ENCODE peak calls at places on chromosomes 3 and 15, in eight cellular contexts. B is GM23338, I is GM23248, H is OCI-LY7, E is MM.1S, M is HCT116, G is hepatocyte, K is SK-N-SH. U is an unnamed sample. For H3K9me2, the result is how much of the 10 kb centered on the place peaks cover.

GRCh38 chr3:111910806-111911205 is 51.7 kb downstream of the PHLDB2 start:
- DNase-seq in B (no peak), I (peak), H (no peak), E (no peak), M (no peak), G (no peak), K (no peak), U (no peak)

GRCh38 chr15:73838795-73839565 is 34.4 kb upstream of the TBC1D21 start:
- DNase-seq in B (no peak), I (peak), H (no peak), E (no peak), M (no peak), G (no peak), K (peak), U (no peak)

GRCh38 chr3:160278210-160278609 is 53.0 kb downstream of the C3orf80 start:
- DNase-seq in B (peak), I (no peak), H (no peak), E (no peak), M (no peak), G (no peak), K (no peak), U (no peak)

GRCh38 chr3:150062492-150062891 is 91.8 kb upstream of the PFN2 start:
- DNase-seq in B (no peak), I (peak), H (no peak), E (no peak), M (no peak), G (peak), K (no peak), U (no peak)

GRCh38 chr15:97955040-97955439 is 5.5 kb upstream of the ARRDC4 start:
- DNase-seq in B (no peak), I (no peak), H (no peak), E (no peak), M (no peak), G (no peak), K (no peak), U (no peak)

GRCh38 chr3:71725279-71725991 is at the start of gene EIF4E3:
- DNase-seq in B (peak), I (peak), H (no peak), E (peak), M (no peak), G (peak), K (peak), U (peak)

GRCh38 chr3:162932503-162932902 is 1435.9 kb downstream of the OTOL1 start:
- DNase-seq in B (no peak), I (no peak), H (no peak), E (no peak), M (no peak), G (no peak), K (no peak), U (no peak)

GRCh38 chr3:64082917-64083587 is 59.8 kb upstream of the PSMD6 start:
- DNase-seq in B (no peak), I (peak), H (no peak), E (no peak), M (no peak), G (no peak), K (no peak), U (no peak)

GRCh38 chr3:54905936-54906335 is 21.9 kb downstream of the LRTM1 start:
- DNase-seq in B (no peak), I (no peak), H (no peak), E (no peak), M (no peak), G (no peak), K (no peak), U (no peak)

GRCh38 chr15:77025941-77026411 is 31.1 kb downstream of the PSTPIP1 start:
- DNase-seq in B (no peak), I (no peak), H (no peak), E (no peak), M (no peak), G (no peak), K (no peak), U (no peak)

GRCh38 chr3:188266581-188267274 is 112.8 kb downstream of the LPP start:
- DNase-seq in B (no peak), I (peak), H (no peak), E (no peak), M (no peak), G (peak), K (no peak), U (peak)

GRCh38 chr3:122824465-122825379 is 29.9 kb downstream of the SLC49A4 start:
- DNase-seq in B (no peak), I (peak), H (no peak), E (no peak), M (no peak), G (no peak), K (no peak), U (peak)

GRCh38 chr15:64651573-64652260 is 123.7 kb downstream of the RBPMS2 start:
- DNase-seq in B (peak), I (no peak), H (peak), E (peak), M (no peak), G (peak), K (no peak), U (peak)

GRCh38 chr3:175980731-175981130 is 1121.6 kb downstream of the NAALADL2 start:
- DNase-seq in B (no peak), I (peak), H (no peak), E (no peak), M (no peak), G (no peak), K (no peak), U (no peak)

GRCh38 chr15:95208988-95209387 is 977.6 kb downstream of the MCTP2 start:
- DNase-seq in B (no peak), I (peak), H (no peak), E (no peak), M (no peak), G (no peak), K (no peak), U (no peak)

GRCh38 chr3:34229871-34230270 is 431.4 kb downstream of the PDCD6IP start:
- DNase-seq in B (no peak), I (no peak), H (no peak), E (no peak), M (no peak), G (peak), K (peak), U (no peak)

GRCh38 chr3:187979543-187979942 is 174.4 kb upstream of the LPP start:
- DNase-seq in B (no peak), I (no peak), H (peak), E (no peak), M (no peak), G (no peak), K (no peak), U (no peak)

GRCh38 chr3:127099982-127100381 is 92.9 kb upstream of the PRR23E start:
- DNase-seq in B (no peak), I (no peak), H (no peak), E (no peak), M (no peak), G (no peak), K (no peak), U (no peak)

GRCh38 chr3:97835761-97836160 is 13.9 kb downstream of the CRYBG3 start:
- DNase-seq in B (no peak), I (peak), H (no peak), E (no peak), M (no peak), G (no peak), K (no peak), U (no peak)

GRCh38 chr3:168416446-168416845 is 320.7 kb upstream of the GOLIM4 start:
- DNase-seq in B (no peak), I (no peak), H (no peak), E (no peak), M (no peak), G (no peak), K (no peak), U (no peak)

GRCh38 chr3:7285502-7285901 is 424.6 kb downstream of the GRM7 start:
- DNase-seq in B (peak), I (no peak), H (no peak), E (no peak), M (peak), G (no peak), K (no peak), U (no peak)

GRCh38 chr3:110815008-110815583 is 256.5 kb upstream of the NECTIN3 start:
- DNase-seq in B (no peak), I (peak), H (no peak), E (no peak), M (peak), G (peak), K (peak), U (peak)

DNA sequence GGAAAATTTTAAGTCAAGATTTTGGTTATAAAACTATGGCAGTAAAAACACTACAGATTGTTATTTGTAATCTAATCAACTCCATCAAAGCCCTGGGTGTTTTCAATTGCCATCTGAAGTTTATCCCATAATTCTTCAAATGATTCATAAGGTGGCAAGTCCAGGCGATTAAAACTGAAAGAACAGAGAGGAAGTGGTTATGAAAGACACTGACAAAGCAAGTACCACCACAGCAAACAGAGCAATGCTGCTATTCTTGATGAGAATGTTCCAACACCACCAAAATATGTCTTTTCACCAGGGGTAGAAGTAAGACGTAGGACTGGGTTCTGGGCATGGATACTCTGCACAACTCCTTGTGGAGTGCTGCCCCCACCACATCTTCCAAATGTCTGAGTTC is 86.9 kb upstream of the PRTG start:
- DNase-seq in B (no peak), I (no peak), H (no peak), E (peak), M (no peak), G (no peak), K (no peak), U (no peak)
- TF ChIP-seq EZH2phosphoT487 in B (no peak), I (no peak), H (no peak), E (no peak), M (no peak), G (no peak), K (no peak), U (no peak)

GRCh38 chr3:37491343-37491742 is 317.0 kb upstream of the LRRFIP2 start:
- DNase-seq in B (peak), I (no peak), H (no peak), E (no peak), M (no peak), G (no peak), K (no peak), U (no peak)
- H3K9me2 ChIP-seq in B (under half), I (under half), H (under half), E (under half), M (under half), G (under half), K (under half), U (under half)

GRCh38 chr3:94269763-94270162 is 206.9 kb downstream of the NSUN3 start:
- DNase-seq in B (no peak), I (peak), H (no peak), E (no peak), M (no peak), G (no peak), K (no peak), U (no peak)
- TF ChIP-seq EZH2phosphoT487 in B (no peak), I (no peak), H (no peak), E (no peak), M (no peak), G (no peak), K (no peak), U (no peak)

DNA sequence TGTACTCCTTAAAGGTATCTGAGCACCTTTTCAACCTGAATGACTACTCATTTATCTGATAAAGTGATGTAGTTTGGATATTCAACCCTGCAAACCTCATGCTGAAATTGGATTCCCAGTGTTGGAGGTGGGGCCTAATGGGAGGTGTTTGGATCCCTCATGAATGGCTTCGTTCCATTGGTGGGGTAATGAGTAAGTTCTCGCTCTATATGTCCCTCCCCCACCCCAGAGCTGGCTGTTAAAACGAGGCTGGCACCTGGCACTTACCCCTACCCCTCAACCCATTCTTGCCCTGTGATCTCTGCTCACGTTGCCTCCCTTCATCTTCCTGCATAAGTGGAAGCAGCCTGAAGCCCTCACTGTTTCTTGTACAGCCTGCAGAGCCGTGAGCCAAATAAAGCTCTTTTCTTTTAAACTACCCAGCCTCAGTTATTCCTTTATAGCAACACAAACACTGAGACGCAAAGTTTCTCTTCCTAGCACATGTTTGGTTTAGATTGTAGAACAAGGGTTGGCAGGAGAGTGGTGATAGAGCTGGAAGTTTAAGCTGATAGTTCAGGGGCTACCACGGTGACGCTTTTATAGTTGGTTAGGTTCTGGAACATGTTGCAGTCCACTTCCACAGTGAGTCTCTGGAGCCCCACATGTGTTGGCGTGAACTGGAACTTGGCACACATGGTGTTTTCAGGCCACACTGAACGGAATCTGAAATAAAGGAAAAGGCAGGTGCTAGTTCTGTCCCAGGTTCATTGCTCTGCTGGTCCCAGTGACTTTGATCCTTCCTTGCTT is 11.8 kb downstream of the CCNDBP1 start:
- DNase-seq in B (no peak), I (no peak), H (no peak), E (no peak), M (no peak), G (no peak), K (no peak), U (no peak)
- H3K9me2 ChIP-seq in B (under half), I (under half), H (under half), E (under half), M (under half), G (under half), K (under half), U (under half)

DNA sequence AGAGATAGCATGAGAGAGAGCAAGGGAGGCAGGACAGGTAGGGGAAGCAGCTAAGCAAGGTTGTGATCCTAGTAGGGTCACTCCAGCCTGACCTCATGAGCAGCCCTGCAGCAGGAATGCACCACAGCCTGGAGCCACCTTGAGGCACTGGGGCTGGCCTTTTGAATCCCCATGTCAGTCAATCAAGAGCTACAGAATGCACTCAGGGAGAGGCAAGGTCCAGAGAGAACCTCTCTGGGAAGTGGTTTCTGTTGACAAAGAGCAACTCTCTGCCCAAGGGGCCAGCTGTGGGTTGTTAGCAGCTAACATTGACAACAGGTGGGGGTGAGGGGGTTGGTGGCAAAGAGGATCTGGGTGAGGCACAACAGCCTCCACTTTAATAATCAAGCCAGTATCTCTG is 54.6 kb downstream of the TRANK1 start:
- DNase-seq in B (peak), I (no peak), H (no peak), E (no peak), M (no peak), G (no peak), K (no peak), U (no peak)
- TF ChIP-seq EZH2phosphoT487 in B (no peak), I (no peak), H (no peak), E (no peak), M (no peak), G (no peak), K (no peak), U (no peak)

DNA sequence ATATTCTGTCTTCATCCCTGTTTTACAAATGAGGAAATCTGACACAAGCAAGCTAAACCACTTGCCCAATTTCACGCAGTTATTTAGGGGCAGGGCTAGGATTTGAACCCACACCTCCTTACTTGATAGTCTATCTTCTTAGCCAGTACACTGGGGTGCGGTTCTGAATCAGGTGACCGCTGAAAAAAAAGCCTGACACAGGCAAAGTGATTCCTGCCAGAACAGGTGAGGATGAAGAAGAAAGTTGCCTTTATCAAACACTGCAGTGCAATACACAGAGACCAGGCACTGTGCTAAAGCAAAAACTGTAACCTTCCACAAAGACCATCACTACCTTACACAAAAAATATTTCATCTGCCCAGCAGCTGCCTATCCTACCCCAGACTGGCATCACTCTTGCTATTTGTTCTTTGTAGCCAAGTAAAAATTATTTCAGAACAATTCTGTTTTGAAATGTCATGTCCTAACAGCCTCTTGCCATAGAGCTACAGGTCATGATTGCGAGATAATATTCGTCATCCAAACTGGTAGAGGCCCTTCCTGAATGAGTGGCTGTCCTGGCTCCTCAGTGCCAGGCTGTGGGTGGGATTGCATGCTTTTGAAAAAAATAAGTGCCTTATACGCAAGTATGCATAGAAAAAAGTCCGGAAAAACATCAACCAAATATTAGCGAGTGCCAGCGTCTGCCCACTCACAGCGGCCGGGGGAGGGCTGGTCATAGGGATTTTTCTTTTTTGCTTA is 142.3 kb upstream of the TPM1 start:
- DNase-seq in B (no peak), I (peak), H (no peak), E (no peak), M (no peak), G (no peak), K (no peak), U (no peak)
- H3K9me2 ChIP-seq in B (under half), I (under half), H (under half), E (under half), M (under half), G (under half), K (under half), U (under half)

DNA sequence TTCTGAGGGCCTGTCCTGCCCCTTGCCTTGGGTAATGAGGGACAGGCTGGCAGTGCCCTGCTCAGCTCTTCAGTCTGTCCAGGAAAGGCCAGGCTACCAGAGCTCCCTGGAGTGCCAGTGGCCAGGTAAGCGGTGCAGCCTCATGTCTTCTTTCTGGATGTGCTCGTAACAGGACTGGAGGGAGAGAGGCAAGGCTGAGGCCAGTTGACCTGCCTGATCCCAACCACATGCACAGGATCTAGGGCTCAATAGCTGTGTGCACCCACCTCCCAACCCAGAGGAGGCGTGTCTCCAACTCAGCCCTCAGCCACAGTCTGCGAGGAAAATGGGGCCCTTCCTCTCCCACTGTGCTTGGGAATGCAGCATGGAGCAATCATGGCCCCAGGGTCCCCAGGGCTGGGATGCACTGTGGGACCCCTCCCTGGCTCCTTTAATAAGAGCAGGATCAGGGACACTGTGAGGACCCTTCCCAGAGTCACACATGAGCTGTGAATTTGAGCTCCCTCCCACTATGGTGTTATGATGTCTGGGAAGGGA is 22.5 kb downstream of the ALS2CL start:
- DNase-seq in B (no peak), I (no peak), H (no peak), E (no peak), M (no peak), G (no peak), K (peak), U (no peak)
- TF ChIP-seq EZH2phosphoT487 in B (no peak), I (no peak), H (no peak), E (no peak), M (no peak), G (no peak), K (no peak), U (no peak)

GRCh38 chr15:63604281-63604680 is 7.1 kb downstream of the FBXL22 start:
- DNase-seq in B (no peak), I (no peak), H (no peak), E (no peak), M (no peak), G (no peak), K (no peak), U (no peak)
- H3K9me2 ChIP-seq in B (under half), I (under half), H (under half), E (under half), M (under half), G (under half), K (under half), U (under half)

GRCh38 chr15:93974804-93975481 is 256.4 kb upstream of the MCTP2 start:
- DNase-seq in B (peak), I (peak), H (no peak), E (peak), M (peak), G (peak), K (peak), U (peak)
- TF ChIP-seq EZH2phosphoT487 in B (no peak), I (no peak), H (no peak), E (no peak), M (no peak), G (no peak), K (no peak), U (no peak)